ENCODE peak calls at places on chromosomes 7 and 10, in six cellular contexts. O is ovary, D is fibroblast of pulmonary artery, Q is fibroblast of lung, Y is left ventricle myocardium inferior, I is fibroblast of the aortic adventitia. F is an unnamed sample.

GRCh38 chr10:34305189-34305588 is 509.9 kb downstream of the PARD3 start:
- DNase-seq in Y (no peak), Q (no peak), D (no peak), I (no peak), O (no peak), F (no peak)

GRCh38 chr10:5544216-5544805 is 19.6 kb downstream of the CALML3 start:
- DNase-seq in D (no peak), I (no peak), Q (no peak), Y (no peak), O (peak), F (no peak)

GRCh38 chr7:30921540-30921930 is 9.9 kb downstream of the AQP1 start:
- DNase-seq in I (no peak), D (no peak), Q (no peak), O (peak), Y (peak), F (no peak)

GRCh38 chr7:23523486-23524075 is 8.2 kb downstream of the TRA2A start:
- DNase-seq in O (no peak), Q (no peak), Y (no peak), D (no peak), I (no peak), F (no peak)

GRCh38 chr10:27450225-27450624 is 53.9 kb upstream of the RAB18 start:
- DNase-seq in Q (no peak), Y (no peak), D (no peak), I (no peak), O (no peak), F (no peak)

GRCh38 chr10:132163278-132163765 is 23.4 kb upstream of the DPYSL4 start:
- DNase-seq in O (no peak), D (no peak), Q (no peak), I (no peak), Y (no peak), F (no peak)

GRCh38 chr7:95776561-95777185 is 4.3 kb downstream of the DYNC1I1 start:
- DNase-seq in Y (no peak), D (no peak), O (no peak), I (no peak), Q (no peak), F (no peak)

GRCh38 chr10:20202337-20202736 is 386.1 kb downstream of the PLXDC2 start:
- DNase-seq in Y (no peak), Q (no peak), D (no peak), O (no peak), I (no peak), F (no peak)

GRCh38 chr7:30179016-30179436 is 44.2 kb downstream of the MTURN start:
- DNase-seq in Y (no peak), I (no peak), D (no peak), O (no peak), Q (no peak), F (no peak)

GRCh38 chr7:124532166-124532565 is 233.4 kb downstream of the GPR37 start:
- DNase-seq in Q (no peak), D (no peak), O (no peak), I (no peak), Y (no peak), F (no peak)

GRCh38 chr7:141974831-141975230 is 1.3 kb upstream of the TAS2R38 start:
- DNase-seq in D (no peak), O (no peak), Q (no peak), Y (no peak), I (peak), F (no peak)

GRCh38 chr10:127813290-127813689 is 76.3 kb downstream of the FOXI2 start:
- DNase-seq in D (no peak), Y (no peak), Q (no peak), I (no peak), O (no peak), F (peak)

GRCh38 chr10:34145751-34146150 is 669.3 kb downstream of the PARD3 start:
- DNase-seq in I (peak), Q (peak), Y (no peak), D (peak), O (no peak), F (peak)

DNA sequence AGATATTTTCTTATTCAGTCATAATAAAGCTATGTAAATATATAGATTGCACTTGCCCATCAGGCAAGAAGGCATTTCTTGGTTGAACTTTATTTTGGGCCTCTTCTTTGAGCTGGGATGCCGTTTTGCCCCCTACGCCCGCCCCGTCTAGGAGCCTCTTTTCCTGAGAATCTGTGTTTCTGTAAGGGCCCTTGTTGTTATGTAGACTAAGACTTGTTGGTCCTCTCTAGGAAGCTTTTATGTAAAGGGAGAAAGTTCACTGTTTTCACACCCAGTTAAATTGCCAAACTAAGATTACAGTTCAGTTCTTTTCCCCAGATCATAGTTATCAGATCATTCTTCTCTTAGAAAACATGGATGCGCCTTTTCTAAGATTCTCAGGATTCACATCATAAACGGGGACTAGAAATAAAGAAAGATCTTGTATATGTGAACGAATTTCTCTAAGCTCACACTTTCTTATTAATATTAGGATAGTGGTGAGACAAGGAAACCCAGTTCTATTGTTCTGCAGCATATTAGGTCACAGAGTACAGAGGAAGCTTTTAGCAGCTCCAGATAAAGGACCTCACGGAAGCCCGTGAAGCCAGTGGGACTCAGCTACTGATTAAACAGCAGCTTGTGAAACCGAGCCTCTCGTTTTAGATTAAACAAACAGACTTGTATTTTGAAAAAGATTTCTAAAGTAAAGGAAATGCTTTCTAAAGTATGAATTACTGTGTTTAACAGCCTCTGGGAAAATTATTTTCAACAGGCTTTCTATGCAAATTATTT is 3.8 kb downstream of the LMTK2 start:
- DNase-seq in Q (no peak), D (peak), Y (no peak), O (no peak), I (peak), F (peak)
- H3K4me3 ChIP-seq in Q (no peak), D (peak), Y (peak), O (no peak), I (no peak), F (no peak)

DNA sequence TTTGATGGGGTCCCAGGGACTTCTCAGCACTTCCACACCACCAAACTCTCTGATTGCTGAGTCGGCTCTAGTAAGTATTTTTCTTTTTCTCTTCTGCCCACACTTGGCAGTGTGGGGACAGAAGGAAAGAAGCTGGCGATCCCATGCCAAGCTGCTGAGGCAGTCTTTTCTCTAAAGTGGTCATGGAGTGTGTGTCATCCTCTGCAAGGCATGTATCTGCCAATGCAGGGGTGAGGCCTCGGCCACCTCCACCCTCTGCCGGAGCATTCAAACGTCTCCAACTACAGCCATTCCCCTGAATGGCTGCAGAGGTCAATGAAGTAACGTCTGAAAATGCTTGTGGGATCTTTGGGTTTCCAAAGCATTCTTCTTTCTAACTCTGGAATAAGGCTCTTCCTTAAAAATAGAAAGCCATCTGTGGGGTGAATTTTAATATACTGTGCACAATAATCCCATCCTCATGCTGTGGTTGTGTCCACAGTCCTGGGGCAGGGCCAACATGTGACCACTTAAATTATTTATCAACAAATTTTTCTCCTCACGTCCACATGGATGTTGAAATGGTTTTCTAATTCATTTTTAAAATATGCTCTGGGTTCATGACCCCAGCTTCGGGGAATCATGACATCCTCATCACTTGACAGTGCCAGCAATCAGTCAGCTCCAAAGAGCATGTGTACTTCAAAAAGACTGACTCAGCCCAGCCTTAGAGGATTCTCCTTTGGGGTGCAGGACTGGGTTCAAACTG is 171.3 kb upstream of the ITGB1 start:
- DNase-seq in Q (peak), O (no peak), D (peak), Y (peak), I (peak), F (peak)
- TF ChIP-seq CTCF in Q (peak), O (no peak), D (no peak), Y (peak), I (no peak), F (no peak)

DNA sequence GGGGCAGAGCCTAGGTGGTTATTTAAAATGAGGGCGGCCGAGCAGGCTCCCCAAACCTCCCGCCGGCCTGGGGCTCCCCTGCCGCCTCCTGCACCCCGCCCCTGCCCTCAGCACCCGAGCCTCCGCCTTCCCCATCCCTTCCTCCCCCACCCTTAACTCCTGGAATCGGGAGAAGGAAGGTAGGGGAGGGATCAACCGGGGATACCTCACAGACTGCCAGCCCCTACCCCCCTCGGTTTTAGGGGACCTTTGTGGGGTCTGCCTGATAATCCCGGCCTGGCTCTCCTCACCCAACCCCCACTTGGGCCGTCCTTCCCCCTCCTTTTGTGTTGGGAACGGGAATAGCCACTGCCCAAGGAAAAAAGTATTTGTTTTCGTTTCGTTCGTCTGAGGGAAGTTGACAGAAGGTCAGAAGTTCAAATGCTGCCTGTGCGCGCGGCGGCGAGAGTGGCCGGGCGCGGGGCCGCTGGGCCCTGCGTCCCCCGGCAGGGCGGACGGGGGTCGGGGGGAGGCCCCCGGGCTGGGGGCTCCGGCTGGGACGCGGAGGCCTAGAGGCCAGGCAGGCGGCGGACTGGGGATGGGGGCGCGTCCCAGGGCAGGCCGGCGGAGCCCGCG is 2.8 kb downstream of the SHH start:
- DNase-seq in D (no peak), Y (no peak), O (no peak), Q (no peak), I (no peak), F (no peak)
- H3K4me3 ChIP-seq in D (peak), Y (peak), O (no peak), Q (no peak), I (peak), F (peak)

DNA sequence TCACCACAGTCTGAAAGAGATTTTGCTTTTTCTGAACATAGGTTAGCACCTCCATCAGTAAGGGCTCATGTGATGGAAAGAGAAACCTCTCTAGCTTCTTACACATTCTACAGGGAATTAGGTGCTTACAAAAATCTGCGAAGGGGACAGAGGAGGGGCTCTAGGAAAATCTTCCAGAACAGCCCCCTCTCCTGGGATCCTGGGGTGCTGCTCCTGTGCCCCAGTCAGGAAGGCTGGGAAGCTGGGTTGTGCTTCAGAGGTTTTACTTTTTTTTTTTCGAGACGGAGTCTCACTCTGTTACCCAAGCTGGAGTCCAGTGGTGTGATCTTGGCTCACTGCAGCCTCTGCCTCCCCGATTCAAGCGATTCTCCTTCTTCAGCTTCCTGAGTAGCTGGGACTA is 7.5 kb upstream of the FAM171A1 start:
- DNase-seq in D (no peak), Q (no peak), Y (no peak), I (no peak), O (no peak), F (no peak)
- TF ChIP-seq CTCF in D (no peak), Q (no peak), Y (no peak), I (no peak), O (no peak), F (no peak)

F was measured in cardiac fibroblast.